ENCODE peak calls at places on chromosome 2, in ten cellular contexts. One of them, this sample, is unnamed.

GRCh38 chr2:235048549-235048948 is 96.7 kb downstream of the SH3BP4 start:
- DNase-seq in skeletal muscle cell: no peak
- DNase-seq in cardiac muscle cell: no peak
- DNase-seq in right lobe of liver: no peak
- DNase-seq in germinal center: no peak
- DNase-seq in GM06990: no peak
- DNase-seq in HTR-8/SVneo: no peak
- DNase-seq in choroid plexus epithelial cell: no peak
- DNase-seq in NCI-H460: no peak
- DNase-seq in spleen: peak
- DNase-seq in this sample: no peak

GRCh38 chr2:234495076-234495800 is 1.6 kb downstream of the ARL4C start:
- DNase-seq in skeletal muscle cell: no peak
- DNase-seq in cardiac muscle cell: peak
- DNase-seq in right lobe of liver: no peak
- DNase-seq in germinal center: no peak
- DNase-seq in GM06990: no peak
- DNase-seq in HTR-8/SVneo: no peak
- DNase-seq in choroid plexus epithelial cell: peak
- DNase-seq in NCI-H460: no peak
- DNase-seq in spleen: peak
- DNase-seq in this sample: no peak

GRCh38 chr2:46335404-46335965 is 38.3 kb downstream of the EPAS1 start:
- DNase-seq in skeletal muscle cell: no peak
- DNase-seq in cardiac muscle cell: peak
- DNase-seq in right lobe of liver: no peak
- DNase-seq in germinal center: no peak
- DNase-seq in GM06990: no peak
- DNase-seq in HTR-8/SVneo: peak
- DNase-seq in choroid plexus epithelial cell: peak
- DNase-seq in NCI-H460: no peak
- DNase-seq in spleen: no peak
- DNase-seq in this sample: no peak

GRCh38 chr2:152647417-152648010 is 69.7 kb downstream of the PRPF40A start:
- DNase-seq in skeletal muscle cell: no peak
- DNase-seq in cardiac muscle cell: peak
- DNase-seq in right lobe of liver: peak
- DNase-seq in germinal center: no peak
- DNase-seq in GM06990: no peak
- DNase-seq in HTR-8/SVneo: no peak
- DNase-seq in choroid plexus epithelial cell: peak
- DNase-seq in NCI-H460: no peak
- DNase-seq in spleen: no peak
- DNase-seq in this sample: no peak

GRCh38 chr2:170716851-170717598 is 1.9 kb downstream of the SP5 start:
- DNase-seq in skeletal muscle cell: no peak
- DNase-seq in cardiac muscle cell: peak
- DNase-seq in right lobe of liver: peak
- DNase-seq in germinal center: peak
- DNase-seq in GM06990: no peak
- DNase-seq in HTR-8/SVneo: no peak
- DNase-seq in choroid plexus epithelial cell: peak
- DNase-seq in NCI-H460: no peak
- DNase-seq in spleen: peak
- DNase-seq in this sample: no peak

GRCh38 chr2:11757101-11757500 is 10.7 kb downstream of the LPIN1 start:
- DNase-seq in skeletal muscle cell: no peak
- DNase-seq in cardiac muscle cell: no peak
- DNase-seq in right lobe of liver: no peak
- DNase-seq in germinal center: no peak
- DNase-seq in GM06990: no peak
- DNase-seq in HTR-8/SVneo: no peak
- DNase-seq in choroid plexus epithelial cell: no peak
- DNase-seq in NCI-H460: no peak
- DNase-seq in spleen: no peak
- DNase-seq in this sample: no peak

GRCh38 chr2:53202063-53202462 is 565.5 kb upstream of the CHAC2 start:
- DNase-seq in skeletal muscle cell: peak
- DNase-seq in cardiac muscle cell: peak
- DNase-seq in right lobe of liver: no peak
- DNase-seq in germinal center: no peak
- DNase-seq in GM06990: no peak
- DNase-seq in HTR-8/SVneo: peak
- DNase-seq in choroid plexus epithelial cell: peak
- DNase-seq in NCI-H460: peak
- DNase-seq in spleen: no peak
- DNase-seq in this sample: no peak

GRCh38 chr2:130728007-130728454 is 839 bp upstream of the GPR148 start:
- DNase-seq in skeletal muscle cell: no peak
- DNase-seq in cardiac muscle cell: peak
- DNase-seq in right lobe of liver: no peak
- DNase-seq in germinal center: no peak
- DNase-seq in GM06990: no peak
- DNase-seq in HTR-8/SVneo: no peak
- DNase-seq in choroid plexus epithelial cell: peak
- DNase-seq in NCI-H460: no peak
- DNase-seq in spleen: peak
- DNase-seq in this sample: no peak

GRCh38 chr2:101089419-101089818 is 61.8 kb downstream of the TBC1D8 start:
- DNase-seq in skeletal muscle cell: no peak
- DNase-seq in cardiac muscle cell: no peak
- DNase-seq in right lobe of liver: no peak
- DNase-seq in germinal center: no peak
- DNase-seq in GM06990: peak
- DNase-seq in HTR-8/SVneo: no peak
- DNase-seq in choroid plexus epithelial cell: no peak
- DNase-seq in NCI-H460: no peak
- DNase-seq in spleen: no peak
- DNase-seq in this sample: peak

GRCh38 chr2:80059381-80059907 is 245.1 kb downstream of the LRRTM1 start:
- DNase-seq in skeletal muscle cell: no peak
- DNase-seq in cardiac muscle cell: no peak
- DNase-seq in right lobe of liver: no peak
- DNase-seq in germinal center: no peak
- DNase-seq in GM06990: no peak
- DNase-seq in HTR-8/SVneo: no peak
- DNase-seq in choroid plexus epithelial cell: no peak
- DNase-seq in NCI-H460: no peak
- DNase-seq in spleen: no peak
- DNase-seq in this sample: no peak

GRCh38 chr2:215536476-215536875 is 100.6 kb upstream of the FN1 start:
- DNase-seq in skeletal muscle cell: no peak
- DNase-seq in cardiac muscle cell: no peak
- DNase-seq in right lobe of liver: no peak
- DNase-seq in germinal center: no peak
- DNase-seq in GM06990: no peak
- DNase-seq in HTR-8/SVneo: no peak
- DNase-seq in choroid plexus epithelial cell: peak
- DNase-seq in NCI-H460: peak
- DNase-seq in spleen: no peak
- DNase-seq in this sample: no peak

GRCh38 chr2:211367711-211368110 is 811.3 kb downstream of the CPS1 start:
- DNase-seq in skeletal muscle cell: no peak
- DNase-seq in cardiac muscle cell: no peak
- DNase-seq in right lobe of liver: no peak
- DNase-seq in germinal center: no peak
- DNase-seq in GM06990: peak
- DNase-seq in HTR-8/SVneo: no peak
- DNase-seq in choroid plexus epithelial cell: peak
- DNase-seq in NCI-H460: no peak
- DNase-seq in spleen: no peak
- DNase-seq in this sample: no peak

GRCh38 chr2:43326116-43326825 is 99.9 kb upstream of the ZFP36L2 start:
- DNase-seq in skeletal muscle cell: no peak
- DNase-seq in cardiac muscle cell: no peak
- DNase-seq in right lobe of liver: no peak
- DNase-seq in germinal center: no peak
- DNase-seq in GM06990: no peak
- DNase-seq in HTR-8/SVneo: no peak
- DNase-seq in choroid plexus epithelial cell: no peak
- DNase-seq in NCI-H460: no peak
- DNase-seq in spleen: no peak
- DNase-seq in this sample: no peak

GRCh38 chr2:126658910-126659613 is 3.1 kb downstream of the GYPC start:
- DNase-seq in skeletal muscle cell: no peak
- DNase-seq in cardiac muscle cell: peak
- DNase-seq in right lobe of liver: peak
- DNase-seq in germinal center: peak
- DNase-seq in GM06990: peak
- DNase-seq in HTR-8/SVneo: no peak
- DNase-seq in choroid plexus epithelial cell: peak
- DNase-seq in NCI-H460: no peak
- DNase-seq in spleen: peak
- DNase-seq in this sample: peak

GRCh38 chr2:25042321-25043240 is 705 bp downstream of the EFR3B start:
- DNase-seq in skeletal muscle cell: no peak
- DNase-seq in cardiac muscle cell: peak
- DNase-seq in right lobe of liver: peak
- DNase-seq in germinal center: no peak
- DNase-seq in GM06990: peak
- DNase-seq in HTR-8/SVneo: peak
- DNase-seq in choroid plexus epithelial cell: peak
- DNase-seq in NCI-H460: no peak
- DNase-seq in spleen: no peak
- DNase-seq in this sample: no peak

GRCh38 chr2:20599861-20600461 is 50.9 kb downstream of the HS1BP3 start:
- DNase-seq in skeletal muscle cell: no peak
- DNase-seq in cardiac muscle cell: no peak
- DNase-seq in right lobe of liver: no peak
- DNase-seq in germinal center: no peak
- DNase-seq in GM06990: no peak
- DNase-seq in HTR-8/SVneo: no peak
- DNase-seq in choroid plexus epithelial cell: no peak
- DNase-seq in NCI-H460: no peak
- DNase-seq in spleen: peak
- DNase-seq in this sample: no peak

GRCh38 chr2:176457486-176457885 is 188.2 kb downstream of the MTX2 start:
- DNase-seq in skeletal muscle cell: peak
- DNase-seq in cardiac muscle cell: peak
- DNase-seq in right lobe of liver: no peak
- DNase-seq in germinal center: no peak
- DNase-seq in GM06990: no peak
- DNase-seq in HTR-8/SVneo: no peak
- DNase-seq in choroid plexus epithelial cell: no peak
- DNase-seq in NCI-H460: no peak
- DNase-seq in spleen: no peak
- DNase-seq in this sample: no peak

GRCh38 chr2:112061840-112062239 is 6.8 kb downstream of the TMEM87B start:
- DNase-seq in skeletal muscle cell: no peak
- DNase-seq in cardiac muscle cell: no peak
- DNase-seq in right lobe of liver: no peak
- DNase-seq in germinal center: no peak
- DNase-seq in GM06990: no peak
- DNase-seq in HTR-8/SVneo: no peak
- DNase-seq in choroid plexus epithelial cell: no peak
- DNase-seq in NCI-H460: no peak
- DNase-seq in spleen: no peak
- DNase-seq in this sample: no peak

GRCh38 chr2:15732341-15733077 is 140.8 kb downstream of the DDX1 start:
- DNase-seq in skeletal muscle cell: no peak
- DNase-seq in cardiac muscle cell: peak
- DNase-seq in right lobe of liver: no peak
- DNase-seq in germinal center: peak
- DNase-seq in GM06990: peak
- DNase-seq in HTR-8/SVneo: no peak
- DNase-seq in choroid plexus epithelial cell: no peak
- DNase-seq in NCI-H460: no peak
- DNase-seq in spleen: no peak
- DNase-seq in this sample: no peak

GRCh38 chr2:85930129-85931124 is 41.6 kb upstream of the ST3GAL5 start:
- DNase-seq in skeletal muscle cell: no peak
- DNase-seq in cardiac muscle cell: peak
- DNase-seq in right lobe of liver: no peak
- DNase-seq in germinal center: no peak
- DNase-seq in GM06990: no peak
- DNase-seq in HTR-8/SVneo: no peak
- DNase-seq in choroid plexus epithelial cell: no peak
- DNase-seq in NCI-H460: no peak
- DNase-seq in spleen: no peak
- DNase-seq in this sample: no peak

GRCh38 chr2:8647462-8647857 is 34.4 kb upstream of the ID2 start:
- DNase-seq in skeletal muscle cell: no peak
- DNase-seq in cardiac muscle cell: no peak
- DNase-seq in right lobe of liver: no peak
- DNase-seq in germinal center: no peak
- DNase-seq in GM06990: no peak
- DNase-seq in HTR-8/SVneo: no peak
- DNase-seq in choroid plexus epithelial cell: no peak
- DNase-seq in NCI-H460: no peak
- DNase-seq in spleen: no peak
- DNase-seq in this sample: no peak

GRCh38 chr2:120711694-120712093 is 24.0 kb upstream of the GLI2 start:
- DNase-seq in skeletal muscle cell: no peak
- DNase-seq in cardiac muscle cell: no peak
- DNase-seq in right lobe of liver: no peak
- DNase-seq in germinal center: no peak
- DNase-seq in GM06990: no peak
- DNase-seq in HTR-8/SVneo: no peak
- DNase-seq in choroid plexus epithelial cell: no peak
- DNase-seq in NCI-H460: no peak
- DNase-seq in spleen: peak
- DNase-seq in this sample: no peak

GRCh38 chr2:74333175-74333574 is 10.0 kb downstream of the SLC4A5 start:
- DNase-seq in skeletal muscle cell: no peak
- DNase-seq in cardiac muscle cell: peak
- DNase-seq in right lobe of liver: peak
- DNase-seq in germinal center: no peak
- DNase-seq in GM06990: no peak
- DNase-seq in HTR-8/SVneo: peak
- DNase-seq in choroid plexus epithelial cell: peak
- DNase-seq in NCI-H460: peak
- DNase-seq in spleen: no peak
- DNase-seq in this sample: no peak

GRCh38 chr2:227163998-227164744 is at the start of the genes COL4A3 and COL4A4:
- DNase-seq in skeletal muscle cell: no peak
- DNase-seq in cardiac muscle cell: peak
- DNase-seq in right lobe of liver: peak
- DNase-seq in germinal center: peak
- DNase-seq in GM06990: peak
- DNase-seq in HTR-8/SVneo: no peak
- DNase-seq in choroid plexus epithelial cell: no peak
- DNase-seq in NCI-H460: peak
- DNase-seq in spleen: peak
- DNase-seq in this sample: no peak

GRCh38 chr2:148052687-148053086 is 31.8 kb downstream of the MBD5 start:
- DNase-seq in skeletal muscle cell: no peak
- DNase-seq in cardiac muscle cell: no peak
- DNase-seq in right lobe of liver: no peak
- DNase-seq in germinal center: no peak
- DNase-seq in GM06990: no peak
- DNase-seq in HTR-8/SVneo: no peak
- DNase-seq in choroid plexus epithelial cell: no peak
- DNase-seq in NCI-H460: no peak
- DNase-seq in spleen: no peak
- DNase-seq in this sample: no peak

GRCh38 chr2:16330571-16331351 is 334.9 kb downstream of the CYRIA start:
- DNase-seq in skeletal muscle cell: no peak
- DNase-seq in cardiac muscle cell: no peak
- DNase-seq in right lobe of liver: no peak
- DNase-seq in germinal center: no peak
- DNase-seq in GM06990: no peak
- DNase-seq in HTR-8/SVneo: no peak
- DNase-seq in choroid plexus epithelial cell: no peak
- DNase-seq in NCI-H460: no peak
- DNase-seq in spleen: no peak
- DNase-seq in this sample: no peak

GRCh38 chr2:166106431-166107015 is 21.3 kb downstream of the SCN1A start:
- DNase-seq in skeletal muscle cell: no peak
- DNase-seq in cardiac muscle cell: peak
- DNase-seq in right lobe of liver: no peak
- DNase-seq in germinal center: no peak
- DNase-seq in GM06990: no peak
- DNase-seq in HTR-8/SVneo: no peak
- DNase-seq in choroid plexus epithelial cell: peak
- DNase-seq in NCI-H460: peak
- DNase-seq in spleen: no peak
- DNase-seq in this sample: no peak

GRCh38 chr2:23617167-23617787 is 232.3 kb downstream of the KLHL29 start:
- DNase-seq in skeletal muscle cell: peak
- DNase-seq in cardiac muscle cell: peak
- DNase-seq in right lobe of liver: no peak
- DNase-seq in germinal center: no peak
- DNase-seq in GM06990: no peak
- DNase-seq in HTR-8/SVneo: no peak
- DNase-seq in choroid plexus epithelial cell: peak
- DNase-seq in NCI-H460: no peak
- DNase-seq in spleen: peak
- DNase-seq in this sample: no peak